ENCODE peak calls at places on chromosomes 11 and 22, in nine cellular contexts. B, L, Y, J, Z, R, T, Q and I are unnamed samples.

GRCh38 chr22:25448435-25449051 is 115.9 kb upstream of the GRK3 start:
- DNase-seq in B (no peak), J (peak; percentile 51), T (peak; percentile 25), Q (peak; percentile 60), Z (no peak), R (peak; percentile 13), L (peak; percentile 1), Y (peak; percentile 24), I (no peak)

GRCh38 chr11:27663294-27663693 is 37.0 kb downstream of the BDNF start:
- DNase-seq in Y (peak; percentile 19), J (no peak), L (no peak), B (no peak), T (no peak), Q (no peak), R (no peak), Z (no peak), I (no peak)

GRCh38 chr11:67293090-67293489 is 4.0 kb downstream of the ANKRD13D start:
- DNase-seq in Z (no peak), J (no peak), L (peak; percentile 74), R (no peak), Q (peak; percentile 58), T (no peak), B (no peak), Y (peak; percentile 64), I (peak; percentile 6)

GRCh38 chr22:19120829-19121630 is 1.2 kb downstream of the DGCR2 start:
- DNase-seq in Z (no peak), L (no peak), T (peak; percentile 60), Q (peak; percentile 49), R (peak; percentile 28), Y (no peak), B (peak; percentile 67), J (peak; percentile 81), I (no peak)

GRCh38 chr11:108218912-108219783 is 3.3 kb downstream of the NPAT start:
- DNase-seq in T (peak; percentile 63), Z (no peak), R (no peak), B (no peak), Q (no peak), L (no peak), J (peak; percentile 56), Y (no peak), I (no peak)

GRCh38 chr22:21666786-21667185 is 974 bp downstream of the PPIL2 start:
- DNase-seq in R (no peak), Y (no peak), Z (no peak), T (peak; percentile 51), L (no peak), J (no peak), Q (no peak), B (no peak), I (no peak)

GRCh38 chr11:47980907-47981621 is 705 bp downstream of the PTPRJ start:
- DNase-seq in Z (no peak), Y (peak; percentile 54), Q (no peak), T (peak; percentile 83), J (peak; percentile 83), B (peak; percentile 30), R (no peak), L (no peak), I (no peak)

GRCh38 chr11:85828640-85828978 is 17.7 kb upstream of the SYTL2 start:
- DNase-seq in Z (no peak), Q (no peak), J (no peak), Y (no peak), R (no peak), B (no peak), T (no peak), L (no peak), I (no peak)

GRCh38 chr11:20754957-20755356 is 85.6 kb downstream of the NELL1 start:
- DNase-seq in J (peak; percentile 80), L (no peak), Q (no peak), Z (no peak), R (no peak), Y (no peak), B (no peak), T (peak; percentile 89), I (no peak)

GRCh38 chr22:20579273-20580120 is 72.1 kb downstream of the MED15 start:
- DNase-seq in Q (no peak), B (no peak), R (no peak), T (no peak), L (no peak), J (no peak), Z (no peak), Y (no peak), I (no peak)
- H3K36me3 ChIP-seq in Q (peaks cover 58% of the 10 kb centered on the region), B (no peaks in the 10 kb centered on the region), R (peaks cover 94% of the 10 kb centered on the region), T (peaks cover 7% of the 10 kb centered on the region), L (peaks cover 84% of the 10 kb centered on the region), J (peaks cover 68% of the 10 kb centered on the region), Z (peaks cover 71% of the 10 kb centered on the region), Y (peaks cover 22% of the 10 kb centered on the region), I (peaks cover 83% of the 10 kb centered on the region)

GRCh38 chr11:35214181-35214770 is 75.3 kb downstream of the CD44 start:
- DNase-seq in Z (no peak), L (no peak), Q (no peak), J (no peak), Y (no peak), R (no peak), B (no peak), T (no peak), I (no peak)

GRCh38 chr11:35218956-35219355 is 80.0 kb downstream of the CD44 start:
- DNase-seq in J (no peak), Y (no peak), Z (peak; percentile 26), B (no peak), R (peak; percentile 37), T (no peak), Q (peak; percentile 59), L (no peak), I (no peak)

GRCh38 chr11:35215945-35216344 is 77.0 kb downstream of the CD44 start:
- DNase-seq in B (no peak), Y (no peak), Q (no peak), J (no peak), L (no peak), R (no peak), Z (no peak), T (no peak), I (no peak)

GRCh38 chr11:35214792-35215193 is 75.8 kb downstream of the CD44 start:
- DNase-seq in J (peak; percentile 89), L (no peak), Y (peak; percentile 86), Q (peak; percentile 100), T (peak; percentile 81), Z (peak; percentile 80), B (no peak), R (peak; percentile 98), I (no peak)

DNA sequence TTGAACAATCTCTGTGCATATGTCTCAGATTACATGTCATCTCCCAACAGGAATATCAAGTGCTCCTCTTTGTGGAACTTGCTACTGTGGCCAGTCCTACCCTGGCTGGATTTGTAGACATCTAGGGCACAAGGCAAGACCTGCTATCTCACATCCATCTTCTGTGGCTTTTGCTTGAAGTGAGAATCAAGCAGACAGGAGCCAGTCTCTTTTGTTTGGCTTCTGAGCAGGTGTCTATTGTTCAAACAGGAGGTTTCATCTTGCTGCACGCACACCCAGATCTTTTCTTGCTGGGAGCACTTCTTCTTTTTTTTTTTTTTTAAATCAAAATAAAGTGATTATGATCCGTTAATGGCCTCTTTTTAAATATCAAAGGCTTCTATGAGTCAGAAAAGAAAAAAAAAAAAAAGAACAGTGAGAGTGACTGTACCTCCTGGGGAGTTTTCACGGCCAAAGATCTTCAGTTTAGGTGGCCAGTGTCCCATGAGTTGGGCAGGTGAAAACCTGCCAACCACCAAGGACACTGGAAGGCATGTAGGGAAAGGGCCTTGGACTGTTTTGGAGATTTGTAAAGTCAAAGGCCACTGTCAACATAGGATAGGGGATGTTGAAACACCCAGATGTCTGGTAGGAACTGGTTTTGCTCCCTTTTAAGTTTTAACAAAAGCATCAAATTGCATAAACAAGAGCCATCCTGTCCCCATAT is 78.1 kb downstream of the CD44 start:
- DNase-seq in Q (no peak), T (no peak), Z (no peak), B (peak; percentile 48), J (peak; percentile 71), R (no peak), Y (no peak), L (peak; percentile 73), I (no peak)
- H3K36me3 ChIP-seq in Q (peaks cover 49% of the 10 kb centered on the region), T (no peaks in the 10 kb centered on the region), Z (peaks cover 16% of the 10 kb centered on the region), B (no peaks in the 10 kb centered on the region), J (no peaks in the 10 kb centered on the region), R (peaks cover 33% of the 10 kb centered on the region), Y (no peaks in the 10 kb centered on the region), L (peaks cover 57% of the 10 kb centered on the region), I (peaks cover 67% of the 10 kb centered on the region)

DNA sequence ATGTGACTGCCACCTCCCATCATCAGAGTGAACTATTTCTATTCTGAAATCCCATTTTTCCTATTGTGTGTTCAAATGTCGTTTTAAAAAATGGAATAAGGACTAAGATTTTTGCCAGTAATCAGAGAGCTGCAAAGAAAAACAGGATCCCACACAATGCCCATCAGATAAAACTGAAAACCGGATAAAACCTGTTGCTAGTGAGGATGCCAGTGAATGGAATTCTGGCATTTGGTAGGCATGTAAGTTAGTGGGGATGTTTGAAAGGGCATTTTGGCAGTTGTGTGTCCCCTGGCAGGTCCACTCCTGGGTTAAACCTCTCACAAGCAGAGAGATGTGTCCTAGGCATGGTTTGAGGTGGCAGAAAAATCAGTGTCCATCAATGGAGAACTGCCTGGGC is 6.2 kb downstream of the DRAP1 start:
- DNase-seq in B (no peak), Z (no peak), L (no peak), J (no peak), R (no peak), Q (no peak), T (no peak), Y (no peak), I (no peak)
- H3K36me3 ChIP-seq in B (no peaks in the 10 kb centered on the region), Z (peaks cover 7% of the 10 kb centered on the region), L (peaks cover 12% of the 10 kb centered on the region), J (peaks cover 7% of the 10 kb centered on the region), R (peaks cover 22% of the 10 kb centered on the region), Q (peaks cover 12% of the 10 kb centered on the region), T (no peaks in the 10 kb centered on the region), Y (peaks cover 6% of the 10 kb centered on the region), I (peaks cover 22% of the 10 kb centered on the region)

GRCh38 chr11:130473056-130473794 is 24.8 kb downstream of the ADAMTS15 start:
- DNase-seq in L (no peak), J (no peak), Q (no peak), Z (no peak), Y (no peak), R (no peak), T (no peak), B (no peak), I (no peak)

GRCh38 chr11:130474637-130475400 is 26.4 kb downstream of the ADAMTS15 start:
- DNase-seq in Z (no peak), B (no peak), R (no peak), J (no peak), Q (no peak), Y (no peak), T (no peak), L (no peak), I (no peak)

GRCh38 chr11:130475426-130476053 is 27.1 kb downstream of the ADAMTS15 start:
- DNase-seq in R (no peak), B (no peak), Z (no peak), Y (no peak), L (no peak), T (no peak), Q (peak; percentile 40), J (no peak), I (no peak)

GRCh38 chr11:130472434-130472961 is 24.1 kb downstream of the ADAMTS15 start:
- DNase-seq in Y (no peak), Q (no peak), J (no peak), Z (no peak), L (no peak), B (no peak), T (no peak), R (no peak), I (no peak)

DNA sequence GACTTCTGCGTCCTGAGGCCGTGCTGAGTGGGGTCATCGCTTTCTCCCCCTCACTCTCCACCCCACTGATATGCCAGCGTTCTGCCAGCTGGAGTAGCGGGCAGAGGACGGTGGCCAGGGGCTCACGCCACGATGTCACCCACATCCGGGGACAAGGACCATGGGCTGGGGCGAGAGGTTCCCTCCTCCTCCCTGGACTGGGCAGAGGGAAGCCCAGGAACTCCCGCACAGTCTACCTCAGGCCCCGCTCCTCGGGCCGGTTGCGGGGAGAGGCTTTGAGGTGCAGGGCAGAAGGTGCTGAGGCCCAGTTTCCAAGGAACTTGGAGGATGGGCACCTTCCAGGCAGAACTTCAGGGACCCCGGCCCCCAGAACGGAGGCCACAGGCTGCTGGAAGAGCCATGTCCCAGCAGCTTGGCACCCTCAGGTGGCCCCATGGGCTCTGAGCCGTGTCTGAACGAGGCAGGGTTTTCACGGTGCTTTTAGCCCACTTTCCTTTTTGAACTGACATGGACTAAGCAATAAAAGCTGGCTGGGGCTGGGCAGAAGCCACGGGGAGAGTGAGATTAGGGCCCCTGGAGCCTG is 25.4 kb downstream of the ADAMTS15 start:
- DNase-seq in L (no peak), R (no peak), Z (no peak), B (no peak), T (no peak), Q (no peak), Y (no peak), J (no peak), I (no peak)
- H3K36me3 ChIP-seq in L (no peaks in the 10 kb centered on the region), R (no peaks in the 10 kb centered on the region), Z (peaks cover 19% of the 10 kb centered on the region), B (no peaks in the 10 kb centered on the region), T (no peaks in the 10 kb centered on the region), Q (no peaks in the 10 kb centered on the region), Y (peaks cover 8% of the 10 kb centered on the region), J (no peaks in the 10 kb centered on the region), I (peaks cover 23% of the 10 kb centered on the region)